ENCODE peak calls at places on chromosomes 4 and X, in nine cellular contexts. E is heart right ventricle; C is lower lobe of right lung; S is SK-N-SH; T is cardiac muscle cell; X is pancreas; V is tibial nerve; R is mammary epithelial cell; I is CD8-positive, alpha-beta T cell. A is an unnamed sample. For H3K4me1, the result is how much of the 10 kb centered on the place peaks cover.

GRCh38 chr4:152293527-152293926 is 242.4 kb downstream of the FBXW7 start:
- DNase-seq in E (no peak), C (no peak), S (no peak), T (no peak), X (no peak), V (no peak), R (no peak), I (no peak), A (no peak)

GRCh38 chrX:130091976-130092522 is 18.2 kb downstream of the ELF4 start:
- DNase-seq in E (peak), C (peak), S (no peak), T (no peak), X (no peak), V (no peak), R (no peak), I (peak), A (peak)

GRCh38 chr4:40307627-40308497 is 27.3 kb upstream of the CHRNA9 start:
- DNase-seq in E (peak), C (no peak), S (no peak), T (no peak), X (no peak), V (no peak), R (no peak), I (peak), A (peak)

GRCh38 chr4:83929550-83929949 is 393.6 kb downstream of the GPAT3 start:
- DNase-seq in E (no peak), C (no peak), S (no peak), T (no peak), X (no peak), V (no peak), R (no peak), I (no peak), A (no peak)

GRCh38 chrX:121161501-121161933 is 114.1 kb downstream of the GLUD2 start:
- DNase-seq in E (no peak), C (no peak), S (no peak), T (no peak), X (no peak), V (no peak), R (no peak), I (no peak), A (no peak)

GRCh38 chr4:141246243-141246642 is 25.5 kb downstream of the ZNF330 start:
- DNase-seq in E (no peak), C (no peak), S (no peak), T (peak), X (no peak), V (no peak), R (no peak), I (no peak), A (no peak)

GRCh38 chr4:41537267-41537890 is 578 bp upstream of the LIMCH1 start:
- DNase-seq in E (no peak), C (no peak), S (no peak), T (no peak), X (no peak), V (no peak), R (no peak), I (no peak), A (no peak)

GRCh38 chr4:110005461-110006056 is 92.9 kb downstream of the EGF start:
- DNase-seq in E (no peak), C (no peak), S (peak), T (peak), X (no peak), V (no peak), R (peak), I (no peak), A (peak)

DNA sequence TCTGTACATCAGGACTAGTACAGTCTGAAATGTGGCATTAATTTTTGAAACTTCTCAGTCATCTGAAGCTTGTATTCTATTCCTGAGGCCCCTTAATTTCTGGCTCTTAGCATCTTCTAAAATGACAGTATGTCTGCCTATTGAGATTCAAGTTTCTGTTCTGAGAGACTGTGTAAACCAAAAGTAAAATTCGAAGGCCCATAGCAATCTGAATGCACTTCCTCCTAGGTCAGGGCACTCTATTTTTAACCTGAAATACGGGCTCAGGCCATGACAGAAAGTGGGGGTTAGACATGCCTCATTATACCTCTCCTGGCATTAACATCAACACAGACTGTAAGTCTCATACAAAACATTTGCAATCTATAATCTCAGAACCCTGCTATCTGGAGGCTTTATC is 584.4 kb downstream of the KLHL4 start:
- DNase-seq in E (no peak), C (no peak), S (no peak), T (no peak), X (no peak), V (no peak), R (no peak), I (no peak), A (no peak)
- H3K4me3 ChIP-seq in E (no peak), C (no peak), S (no peak), T (no peak), X (no peak), V (no peak), R (no peak), I (no peak), A (no peak)

GRCh38 chr4:157222764-157223145 is 2.2 kb downstream of the GRIA2 start:
- DNase-seq in E (no peak), C (no peak), S (peak), T (no peak), X (no peak), V (no peak), R (no peak), I (no peak), A (no peak)

GRCh38 chr4:157221895-157222763 is 1.6 kb downstream of the GRIA2 start:
- DNase-seq in E (no peak), C (no peak), S (peak), T (peak), X (no peak), V (no peak), R (no peak), I (no peak), A (no peak)

GRCh38 chr4:157221426-157221894 is 932 bp downstream of the GRIA2 start:
- DNase-seq in E (no peak), C (no peak), S (peak), T (no peak), X (no peak), V (no peak), R (no peak), I (no peak), A (no peak)

GRCh38 chr4:157220026-157220881 is at the start of gene GRIA2:
- DNase-seq in E (peak), C (peak), S (peak), T (peak), X (peak), V (no peak), R (peak), I (no peak), A (peak)

GRCh38 chr4:157217708-157218107 is 2.8 kb upstream of the GRIA2 start:
- DNase-seq in E (no peak), C (no peak), S (peak), T (peak), X (no peak), V (no peak), R (no peak), I (no peak), A (no peak)
- TF ChIP-seq CTCF in E (peak), C (peak), S (peak), T (peak), X (peak), V (peak), R (peak), I (no peak), A (no peak)

DNA sequence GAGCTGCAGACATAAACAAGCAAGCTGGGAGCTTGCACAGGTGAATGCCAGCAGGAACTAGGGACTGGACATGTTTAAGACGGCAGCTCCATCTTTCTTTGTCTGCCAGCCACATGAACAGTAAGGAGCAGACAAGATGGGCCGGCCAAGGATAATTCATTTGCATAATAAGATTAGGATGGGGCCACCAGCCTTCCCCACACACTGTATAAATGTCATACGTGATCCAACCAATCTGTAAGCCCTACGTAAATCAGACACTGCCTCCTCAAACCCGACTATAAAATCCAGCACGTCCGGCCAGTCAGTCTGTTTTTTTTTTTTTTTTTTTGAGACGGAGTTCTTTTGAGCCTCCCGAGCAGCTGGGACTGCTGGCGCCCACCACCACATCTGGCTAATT is 75.6 kb upstream of the BOD1L1 start:
- DNase-seq in E (no peak), C (no peak), S (no peak), T (no peak), X (no peak), V (no peak), R (no peak), I (no peak), A (no peak)
- H3K4me1 ChIP-seq in E (under half), C (under half), S (under half), T (under half), X (under half), V (under half), R (half or more), I (under half), A (under half)

DNA sequence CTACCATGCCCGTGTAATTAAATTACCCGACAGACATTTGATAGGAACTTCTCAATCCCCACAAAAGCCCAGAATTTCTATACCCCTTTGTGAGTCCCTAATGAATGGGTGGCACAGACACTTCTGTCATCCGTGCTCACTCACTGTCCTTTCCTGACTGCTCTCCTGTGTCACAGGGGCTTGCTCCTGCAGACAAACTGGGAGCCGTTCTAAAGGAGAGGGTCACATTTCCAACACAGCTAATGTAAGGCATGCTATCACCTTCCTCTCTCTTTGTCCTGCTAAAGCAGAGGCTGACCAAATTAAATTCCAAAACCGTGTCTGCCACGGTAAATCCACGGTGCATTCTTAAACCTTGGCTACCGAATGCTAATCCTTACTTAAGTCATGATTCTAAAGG is 108.6 kb upstream of the MID1 start:
- DNase-seq in E (no peak), C (no peak), S (no peak), T (peak), X (no peak), V (no peak), R (no peak), I (no peak), A (no peak)
- H3K4me3 ChIP-seq in E (no peak), C (no peak), S (no peak), T (no peak), X (no peak), V (no peak), R (no peak), I (no peak), A (no peak)